ENCODE peak calls at places on chromosome 10, in five cellular contexts. S, V, N, X and K are unnamed samples.

GRCh38 chr10:101226888-101227736 is 2.2 kb downstream of the LBX1 start:
- DNase-seq in N (no peak), S (no peak), V (no peak), X (no peak), K (no peak)

GRCh38 chr10:101047961-101048892 is 13.6 kb upstream of the KAZALD1 start:
- DNase-seq in X (no peak), N (no peak), S (no peak), V (peak), K (no peak)

GRCh38 chr10:73650537-73651331 is 5.1 kb downstream of the SYNPO2L start:
- DNase-seq in N (peak), X (no peak), S (peak), V (no peak), K (no peak)

GRCh38 chr10:102312683-102313082 is 67.4 kb downstream of the GBF1 start:
- DNase-seq in V (no peak), X (no peak), S (no peak), N (no peak), K (no peak)

GRCh38 chr10:93554760-93555432 is 11.6 kb upstream of the FFAR4 start:
- DNase-seq in V (peak), X (peak), S (peak), N (no peak), K (peak)

GRCh38 chr10:7605565-7606295 is 61.0 kb downstream of the ITIH5 start:
- DNase-seq in X (no peak), N (no peak), V (no peak), S (no peak), K (no peak)

GRCh38 chr10:79054203-79055099 is 14.3 kb upstream of the ZMIZ1 start:
- DNase-seq in X (no peak), N (no peak), V (no peak), S (no peak), K (no peak)

GRCh38 chr10:18094793-18095192 is 45.4 kb upstream of the CACNB2 start:
- DNase-seq in S (no peak), N (no peak), X (no peak), V (no peak), K (no peak)

GRCh38 chr10:86827639-86828038 is 71.2 kb downstream of the BMPR1A start:
- DNase-seq in S (no peak), V (no peak), N (no peak), X (no peak), K (no peak)

GRCh38 chr10:78470267-78471103 is 436.8 kb downstream of the RPS24 start:
- DNase-seq in X (no peak), V (no peak), S (no peak), N (no peak), K (peak)

GRCh38 chr10:92756233-92757065 is 66.7 kb downstream of the HHEX start:
- DNase-seq in X (no peak), S (no peak), V (no peak), N (no peak), K (peak)

GRCh38 chr10:49174261-49174925 is 13.8 kb downstream of the TMEM273 start:
- DNase-seq in N (no peak), X (no peak), S (no peak), V (peak), K (peak)

GRCh38 chr10:128914681-128915080 is 552.4 kb upstream of the MGMT start:
- DNase-seq in S (peak), X (no peak), N (no peak), V (no peak), K (no peak)

GRCh38 chr10:95756061-95756751 is at the start of gene ENTPD1:
- DNase-seq in X (no peak), S (no peak), N (peak), V (no peak), K (no peak)

GRCh38 chr10:100654835-100655759 is 90.3 kb upstream of the PAX2 start:
- DNase-seq in S (no peak), X (no peak), N (no peak), V (peak), K (no peak)

GRCh38 chr10:114173680-114174461 is at the start of gene CCDC186:
- DNase-seq in S (peak), N (peak), V (peak), X (peak), K (peak)

GRCh38 chr10:114172776-114173555 is 1.0 kb downstream of the CCDC186 start:
- DNase-seq in N (no peak), S (no peak), X (no peak), V (no peak), K (no peak)

GRCh38 chr10:114174462-114175190 is 623 bp upstream of the CCDC186 start:
- DNase-seq in S (peak), N (no peak), X (peak), V (no peak), K (no peak)

GRCh38 chr10:114175667-114176066 is 1.7 kb upstream of the CCDC186 start:
- DNase-seq in X (no peak), S (no peak), V (no peak), N (no peak), K (no peak)

GRCh38 chr10:114172241-114172640 is 1.8 kb downstream of the CCDC186 start:
- DNase-seq in X (no peak), V (no peak), S (no peak), N (no peak), K (no peak)
- H3K4me3 ChIP-seq in X (peak), V (no peak), S (peak), N (peak), K (peak)

GRCh38 chr10:3887885-3888476 is 103.0 kb upstream of the KLF6 start:
- DNase-seq in V (no peak), X (peak), S (peak), N (peak), K (no peak)
- TF ChIP-seq CTCF in V (no peak), X (no peak), S (no peak), N (no peak), K (no peak)

DNA sequence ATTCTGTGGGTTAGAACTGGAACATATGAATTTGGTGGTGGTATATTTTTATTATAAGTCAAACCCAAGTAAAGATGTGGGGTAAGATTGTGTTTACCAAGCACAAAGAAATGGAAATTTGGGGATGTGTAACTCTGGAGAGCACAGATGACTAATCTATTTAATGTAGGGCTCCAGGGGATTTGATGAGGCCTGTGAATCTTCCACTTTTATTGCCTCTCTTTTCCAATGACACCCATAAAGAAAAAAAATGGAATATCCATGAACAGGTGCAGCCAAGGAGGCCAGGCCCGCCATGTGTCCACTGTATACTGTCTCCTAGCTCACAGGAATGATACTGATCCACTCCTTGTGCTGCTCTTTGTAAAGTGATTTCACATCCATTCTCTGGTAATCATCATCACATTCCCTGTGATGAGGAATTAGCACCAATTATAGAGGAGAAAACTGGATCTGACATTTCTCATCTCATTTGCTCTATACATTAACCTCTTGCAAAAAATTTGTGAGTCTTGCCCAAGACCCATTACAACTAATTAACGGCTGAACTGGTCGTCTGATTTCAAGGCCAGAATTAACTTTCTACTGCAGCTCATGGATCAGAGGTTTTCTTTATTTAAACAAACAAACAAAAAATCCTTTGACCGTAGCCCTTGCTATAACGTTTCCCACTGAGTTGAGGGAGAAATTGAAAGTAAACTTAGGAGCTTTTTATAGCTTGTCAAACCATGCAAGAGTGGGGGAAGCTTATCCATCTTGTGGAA is 3.0 kb downstream of the SRGN start:
- DNase-seq in X (no peak), S (no peak), V (no peak), N (no peak), K (no peak)
- H3K4me3 ChIP-seq in X (no peak), S (peak), V (no peak), N (no peak), K (peak)

DNA sequence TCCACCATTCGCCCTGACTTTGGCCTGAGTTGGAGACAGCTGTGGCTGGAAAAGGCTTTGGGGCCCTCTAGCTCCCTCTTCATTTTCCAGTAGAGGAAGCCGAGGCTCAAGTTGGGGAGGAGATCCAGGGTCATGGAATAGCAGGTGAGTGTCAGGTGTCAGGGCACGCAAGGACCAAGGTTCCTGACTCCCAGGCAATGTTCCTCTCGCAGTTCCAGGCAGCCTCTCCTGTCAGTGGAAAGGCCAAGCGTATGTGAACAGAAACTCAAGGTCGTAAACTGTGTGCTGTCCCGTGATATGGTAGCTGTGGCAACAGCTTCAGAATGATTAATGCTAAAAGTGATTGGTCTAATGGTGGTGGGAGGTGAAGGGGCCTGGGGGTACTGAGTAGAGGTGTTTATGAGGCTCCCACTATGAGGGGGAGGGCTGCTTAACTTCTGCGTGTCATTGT is 13.2 kb downstream of the ADAMTS14 start:
- DNase-seq in X (no peak), N (no peak), S (no peak), V (no peak), K (no peak)
- TF ChIP-seq CTCF in X (no peak), N (no peak), S (no peak), V (no peak), K (no peak)

GRCh38 chr10:127739908-127740307 is 2.9 kb downstream of the FOXI2 start:
- DNase-seq in X (no peak), V (no peak), S (no peak), N (no peak), K (no peak)

GRCh38 chr10:127737563-127738511 is 852 bp downstream of the FOXI2 start:
- DNase-seq in X (no peak), V (peak), S (no peak), N (no peak), K (no peak)

GRCh38 chr10:127740596-127740995 is 3.6 kb downstream of the FOXI2 start:
- DNase-seq in S (no peak), N (no peak), V (no peak), X (no peak), K (no peak)

GRCh38 chr10:127736915-127737562 is at the start of gene FOXI2:
- DNase-seq in N (no peak), V (no peak), X (no peak), S (no peak), K (no peak)

GRCh38 chr10:127738512-127739424 is 1.8 kb downstream of the FOXI2 start:
- DNase-seq in V (peak), N (no peak), X (no peak), S (no peak), K (no peak)
- H3K4me3 ChIP-seq in V (peak), N (no peak), X (no peak), S (no peak), K (no peak)

GRCh38 chr10:13268310-13268709 is 31.6 kb downstream of the PHYH start:
- DNase-seq in X (no peak), N (no peak), S (no peak), V (no peak), K (no peak)

GRCh38 chr10:13272164-13272571 is 27.7 kb downstream of the PHYH start:
- DNase-seq in N (no peak), X (peak), V (peak), S (peak), K (peak)

GRCh38 chr10:13268841-13269240 is 31.0 kb downstream of the PHYH start:
- DNase-seq in S (no peak), X (no peak), V (no peak), N (no peak), K (no peak)

GRCh38 chr10:13270877-13271551 is 28.9 kb downstream of the PHYH start:
- DNase-seq in V (no peak), S (no peak), N (no peak), X (no peak), K (peak)

DNA sequence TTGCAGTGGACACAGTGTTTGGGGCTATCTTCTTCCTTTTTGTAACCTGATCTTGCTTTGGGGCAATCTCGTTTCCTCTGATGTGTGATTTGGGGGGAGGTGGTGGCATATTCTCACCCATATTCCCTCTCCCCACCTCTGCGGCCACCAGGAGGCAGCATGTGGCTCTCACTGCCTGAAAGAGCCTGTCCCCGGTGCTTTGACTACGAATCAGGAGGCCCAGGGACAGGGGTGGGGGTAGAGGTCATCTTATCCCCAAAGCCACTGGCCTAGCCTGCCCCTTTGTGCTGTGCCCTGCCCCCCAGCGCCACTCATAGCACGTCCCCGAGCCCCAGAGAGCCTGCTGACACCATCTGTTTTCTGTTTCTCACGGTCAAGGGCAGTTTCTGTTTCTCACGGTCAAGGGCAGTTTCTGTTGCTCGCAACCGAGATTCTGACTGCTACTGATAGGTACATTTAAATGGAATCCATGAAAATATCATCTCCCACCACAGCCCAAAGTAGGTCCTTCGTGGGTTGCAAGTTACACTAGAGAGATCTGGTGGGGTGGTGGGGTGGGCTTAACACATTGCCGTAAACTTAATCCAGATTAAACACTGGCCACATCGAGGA is 28.2 kb downstream of the PHYH start:
- DNase-seq in S (peak), N (no peak), V (peak), X (no peak), K (peak)
- TF ChIP-seq CTCF in S (peak), N (peak), V (peak), X (peak), K (peak)

GRCh38 chr10:97321032-97321806 is 2.1 kb downstream of the FRAT1 start:
- DNase-seq in N (no peak), V (peak), S (peak), X (no peak), K (peak)
- H3K4me3 ChIP-seq in N (peak), V (peak), S (peak), X (no peak), K (peak)